ENCODE peak calls at places on chromosomes 16 and 17, in ten cellular contexts. D is AG04449, J is cardiac fibroblast, L is tibial nerve, T is chondrocyte, F is type B pancreatic cell, O is K562, K is astrocyte, R is Caco-2, V is suprapubic skin. B is an unnamed sample.

GRCh38 chr17:66304304-66305174 is 2.1 kb downstream of the PRKCA start:
- DNase-seq in D (no peak), R (no peak), F (no peak), K (peak), O (peak), T (no peak), J (peak), V (no peak), L (no peak), B (no peak)

GRCh38 chr17:4735825-4736651 is 3.6 kb upstream of the ZMYND15 start:
- DNase-seq in D (no peak), F (no peak), O (no peak), K (no peak), T (no peak), J (no peak), R (no peak), V (no peak), L (peak), B (no peak)

GRCh38 chr16:28623172-28623711 is 13.4 kb upstream of the SULT1A1 start:
- DNase-seq in V (no peak), D (no peak), R (peak), L (no peak), J (no peak), O (no peak), K (no peak), T (no peak), F (no peak), B (no peak)

GRCh38 chr17:3914319-3914685 is 2.0 kb downstream of the P2RX1 start:
- DNase-seq in F (no peak), R (no peak), D (no peak), K (no peak), J (no peak), T (no peak), V (no peak), O (no peak), L (no peak), B (no peak)

GRCh38 chr16:56625943-56626654 is 518 bp downstream of the MT1E start:
- DNase-seq in O (no peak), F (no peak), T (no peak), J (peak), D (no peak), R (no peak), K (peak), L (peak), V (no peak), B (peak)

GRCh38 chr17:31525801-31526549 is 134.5 kb downstream of the RAB11FIP4 start:
- DNase-seq in L (no peak), F (no peak), T (peak), R (no peak), K (no peak), O (peak), V (no peak), D (no peak), J (no peak), B (no peak)

GRCh38 chr17:50198026-50198669 is 3.3 kb downstream of the COL1A1 start:
- DNase-seq in R (peak), K (no peak), L (peak), V (no peak), F (no peak), J (peak), O (peak), D (no peak), T (peak), B (no peak)

GRCh38 chr17:73625975-73626706 is 18.1 kb downstream of the SDK2 start:
- DNase-seq in O (no peak), T (peak), R (no peak), F (no peak), J (no peak), V (no peak), K (no peak), D (no peak), L (no peak), B (no peak)

GRCh38 chr17:8629371-8630226 is 926 bp downstream of the MYH10 start:
- DNase-seq in K (no peak), J (peak), D (no peak), F (no peak), V (peak), O (peak), T (no peak), R (peak), L (no peak), B (no peak)

GRCh38 chr16:85969159-85969558 is 70.2 kb downstream of the IRF8 start:
- DNase-seq in O (no peak), V (no peak), D (peak), L (no peak), J (peak), R (no peak), F (no peak), K (peak), T (no peak), B (peak)

GRCh38 chr16:64615647-64616280 is 506.1 kb downstream of the CDH11 start:
- DNase-seq in F (no peak), V (no peak), T (no peak), K (peak), J (peak), R (no peak), O (no peak), L (no peak), D (no peak), B (no peak)

GRCh38 chr17:44023545-44024270 is 8.9 kb upstream of the TMEM101 start:
- DNase-seq in O (no peak), F (no peak), R (no peak), V (no peak), K (no peak), J (no peak), T (peak), D (no peak), L (no peak), B (no peak)

GRCh38 chr17:68033636-68034451 is 1.7 kb upstream of the KPNA2 start:
- DNase-seq in D (no peak), T (no peak), L (no peak), K (peak), F (no peak), O (peak), J (peak), R (peak), V (no peak), B (peak)

GRCh38 chr16:68445458-68445857 is 2.9 kb downstream of the SMPD3 start:
- DNase-seq in D (no peak), J (peak), R (peak), F (no peak), K (no peak), T (no peak), L (peak), O (peak), V (no peak), B (peak)

GRCh38 chr17:43556292-43556691 is 10.2 kb upstream of the ETV4 start:
- DNase-seq in L (peak), O (peak), J (peak), V (peak), D (no peak), K (no peak), R (peak), F (no peak), T (no peak), B (no peak)

GRCh38 chr16:14132696-14133048 is 61.6 kb downstream of the MRTFB start:
- DNase-seq in O (no peak), T (no peak), V (no peak), K (peak), L (no peak), J (peak), F (no peak), R (no peak), D (no peak), B (no peak)

GRCh38 chr16:65176603-65177002 is 54.7 kb upstream of the CDH11 start:
- DNase-seq in J (peak), O (no peak), F (no peak), D (peak), V (no peak), L (no peak), K (peak), R (no peak), T (no peak), B (peak)

GRCh38 chr16:19963306-19963705 is 78.7 kb upstream of the GPRC5B start:
- DNase-seq in V (no peak), T (no peak), R (no peak), K (no peak), L (peak), J (no peak), D (no peak), O (no peak), F (no peak), B (no peak)

GRCh38 chr17:49687878-49688491 is 10.1 kb upstream of the SPOP start:
- DNase-seq in V (no peak), K (no peak), J (peak), O (no peak), T (peak), L (no peak), D (no peak), R (peak), F (no peak), B (peak)

GRCh38 chr16:76278086-76278485 is 885 bp downstream of the CNTNAP4 start:
- DNase-seq in O (no peak), D (no peak), L (no peak), R (no peak), T (no peak), V (no peak), K (no peak), F (no peak), J (no peak), B (no peak)

GRCh38 chr16:87918866-87919680 is 17.3 kb downstream of the CA5A start:
- DNase-seq in L (peak), O (no peak), K (no peak), V (peak), R (no peak), J (peak), T (no peak), D (no peak), F (no peak), B (no peak)

GRCh38 chr16:82671743-82672142 is 45.0 kb downstream of the CDH13 start:
- DNase-seq in O (no peak), R (no peak), D (no peak), T (no peak), V (no peak), L (no peak), F (no peak), J (peak), K (no peak), B (no peak)

GRCh38 chr17:80123791-80124190 is 22.4 kb downstream of the GAA start:
- DNase-seq in F (no peak), V (no peak), J (peak), L (no peak), O (no peak), R (no peak), D (no peak), T (no peak), K (peak), B (no peak)

GRCh38 chr16:10067406-10067805 is 114.8 kb downstream of the GRIN2A start:
- DNase-seq in T (no peak), J (no peak), V (no peak), F (no peak), K (no peak), D (no peak), O (no peak), R (no peak), L (no peak), B (no peak)

GRCh38 chr17:12927541-12928425 is 90.0 kb downstream of the ELAC2 start:
- DNase-seq in O (no peak), T (no peak), J (peak), L (peak), F (no peak), D (peak), K (no peak), V (no peak), R (no peak), B (peak)

GRCh38 chr17:49035470-49036269 is 38.5 kb downstream of the IGF2BP1 start:
- DNase-seq in V (no peak), D (no peak), R (peak), L (peak), F (no peak), O (peak), J (peak), K (no peak), T (no peak), B (peak)

GRCh38 chr16:19884021-19884485 is 595 bp downstream of the GPRC5B start:
- DNase-seq in K (no peak), O (peak), D (no peak), L (no peak), R (no peak), J (no peak), T (no peak), V (peak), F (no peak), B (no peak)

GRCh38 chr17:68383443-68384321 is 73.6 kb downstream of the WIPI1 start:
- DNase-seq in J (peak), F (no peak), D (peak), L (peak), V (peak), T (peak), K (peak), R (peak), O (no peak), B (peak)

GRCh38 chr16:57630931-57631845 is 2.8 kb downstream of the ADGRG1 start:
- DNase-seq in J (no peak), L (no peak), T (no peak), R (no peak), V (no peak), K (no peak), O (no peak), D (no peak), F (no peak), B (no peak)

GRCh38 chr16:62913924-62914323 is 877.7 kb upstream of the CDH8 start:
- DNase-seq in R (no peak), J (no peak), D (no peak), K (no peak), F (no peak), T (no peak), L (no peak), V (no peak), O (no peak), B (no peak)
- TF ChIP-seq CTCF in R (no peak), J (no peak), D (no peak), K (no peak), F (no peak), T (no peak), L (no peak), V (no peak), O (no peak), B (no peak)

GRCh38 chr17:17435323-17435722 is 41.5 kb upstream of the MED9 start:
- DNase-seq in O (no peak), R (peak), J (peak), K (peak), F (no peak), T (no peak), L (no peak), V (no peak), D (peak), B (peak)
- TF ChIP-seq CTCF in O (no peak), R (peak), J (peak), K (peak), F (no peak), T (peak), L (no peak), V (peak), D (peak), B (peak)

GRCh38 chr17:38868968-38869646 is 751 bp upstream of the LASP1 start:
- DNase-seq in T (no peak), K (peak), D (no peak), O (peak), L (peak), R (peak), J (peak), F (peak), V (peak), B (peak)
- TF ChIP-seq CTCF in T (peak), K (peak), D (peak), O (peak), L (no peak), R (peak), J (peak), F (peak), V (no peak), B (peak)

DNA sequence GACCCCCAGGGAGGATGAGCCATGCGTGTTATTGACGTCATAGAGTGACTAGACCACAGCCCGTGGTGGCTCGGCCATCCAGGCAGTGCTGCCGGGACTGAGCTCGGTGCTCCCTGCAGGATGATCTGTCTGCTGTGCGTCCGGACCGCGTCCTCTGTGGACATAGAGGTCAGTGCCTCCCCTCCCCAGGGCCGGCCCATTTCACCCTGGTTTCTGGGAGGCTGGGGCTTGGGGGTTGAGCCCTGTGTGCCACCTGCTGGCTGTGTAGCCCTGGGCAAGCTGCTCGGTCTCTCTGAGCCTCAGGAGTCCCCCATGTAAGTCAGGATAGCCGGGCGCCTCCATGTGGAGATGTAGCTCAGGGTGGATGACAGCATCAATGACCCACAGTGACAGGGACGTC is 8.3 kb downstream of the TSC2 start:
- DNase-seq in J (peak), D (no peak), T (no peak), L (no peak), V (no peak), K (no peak), F (no peak), R (no peak), O (no peak), B (peak)
- TF ChIP-seq CTCF in J (peak), D (peak), T (peak), L (peak), V (no peak), K (no peak), F (no peak), R (peak), O (no peak), B (peak)

DNA sequence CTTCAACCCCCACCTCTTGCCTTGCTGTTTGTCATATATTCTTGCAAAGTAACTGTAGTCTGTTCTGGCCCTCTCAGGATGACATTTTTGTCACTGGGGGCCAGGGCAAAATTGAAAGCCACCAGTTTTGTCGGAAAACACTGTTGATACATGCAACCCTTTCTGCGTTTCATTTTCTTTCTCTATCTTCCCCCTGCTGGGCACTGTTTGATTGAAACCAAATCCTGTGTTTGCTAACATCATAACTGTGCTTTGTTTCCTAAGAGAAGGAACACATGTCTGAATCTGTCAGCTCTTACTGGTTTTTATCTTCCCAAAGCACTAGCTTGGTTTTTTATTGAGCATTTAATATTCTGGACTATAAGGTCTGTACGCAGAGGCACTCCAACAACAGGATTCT is 11.7 kb upstream of the CPPED1 start:
- DNase-seq in L (no peak), F (no peak), O (no peak), K (no peak), D (no peak), V (no peak), T (no peak), J (peak), R (no peak), B (no peak)
- TF ChIP-seq CTCF in L (peak), F (no peak), O (peak), K (no peak), D (no peak), V (no peak), T (peak), J (no peak), R (peak), B (peak)

DNA sequence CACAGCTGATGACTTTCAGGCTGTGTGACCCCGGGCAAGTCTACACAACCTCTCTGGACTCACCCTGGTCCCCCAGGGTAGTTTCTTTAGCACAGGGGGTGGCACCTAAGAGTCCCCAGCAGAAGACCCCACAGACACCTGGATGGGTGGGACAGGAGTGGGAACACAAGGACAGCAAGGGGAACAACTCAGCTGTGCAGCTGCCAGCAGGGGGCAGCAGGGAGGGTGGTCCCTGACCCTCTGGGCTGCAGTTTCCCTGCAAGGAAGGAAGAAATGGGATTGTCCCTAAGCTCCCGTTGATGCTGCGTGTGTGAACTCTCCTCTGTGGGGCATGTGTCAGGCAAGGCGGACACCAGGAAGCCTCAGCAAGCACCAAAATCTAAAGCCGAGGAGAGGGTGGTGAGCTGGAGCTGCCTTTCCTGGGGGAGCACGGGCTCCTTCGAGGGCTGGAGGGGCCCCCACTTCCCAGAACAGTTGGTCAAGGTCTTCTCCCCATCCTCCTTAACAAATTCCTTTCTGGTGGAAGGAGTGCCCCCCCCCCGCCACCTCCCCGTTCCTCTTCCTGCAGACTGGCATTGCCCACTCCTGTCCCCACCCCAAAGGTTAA is 24.1 kb upstream of the CDH5 start:
- DNase-seq in F (no peak), V (no peak), J (peak), T (no peak), O (peak), K (no peak), D (no peak), L (no peak), R (no peak), B (no peak)
- TF ChIP-seq CTCF in F (peak), V (peak), J (peak), T (peak), O (peak), K (peak), D (peak), L (peak), R (peak), B (peak)

GRCh38 chr16:70747703-70748631 is 53.0 kb downstream of the VAC14 start:
- DNase-seq in T (no peak), V (no peak), K (peak), O (no peak), R (peak), L (no peak), J (peak), F (no peak), D (no peak), B (no peak)

GRCh38 chr16:70746040-70746707 is 54.8 kb downstream of the VAC14 start:
- DNase-seq in J (peak), V (peak), K (peak), L (peak), O (peak), D (peak), F (no peak), R (no peak), T (no peak), B (peak)

GRCh38 chr16:70745536-70746025 is 55.4 kb downstream of the VAC14 start:
- DNase-seq in V (no peak), F (no peak), T (no peak), J (no peak), D (no peak), L (no peak), O (no peak), K (no peak), R (no peak), B (no peak)

GRCh38 chr16:70749006-70749678 is 51.8 kb downstream of the VAC14 start:
- DNase-seq in F (no peak), L (no peak), V (no peak), R (no peak), O (no peak), D (no peak), K (no peak), T (no peak), J (no peak), B (no peak)

DNA sequence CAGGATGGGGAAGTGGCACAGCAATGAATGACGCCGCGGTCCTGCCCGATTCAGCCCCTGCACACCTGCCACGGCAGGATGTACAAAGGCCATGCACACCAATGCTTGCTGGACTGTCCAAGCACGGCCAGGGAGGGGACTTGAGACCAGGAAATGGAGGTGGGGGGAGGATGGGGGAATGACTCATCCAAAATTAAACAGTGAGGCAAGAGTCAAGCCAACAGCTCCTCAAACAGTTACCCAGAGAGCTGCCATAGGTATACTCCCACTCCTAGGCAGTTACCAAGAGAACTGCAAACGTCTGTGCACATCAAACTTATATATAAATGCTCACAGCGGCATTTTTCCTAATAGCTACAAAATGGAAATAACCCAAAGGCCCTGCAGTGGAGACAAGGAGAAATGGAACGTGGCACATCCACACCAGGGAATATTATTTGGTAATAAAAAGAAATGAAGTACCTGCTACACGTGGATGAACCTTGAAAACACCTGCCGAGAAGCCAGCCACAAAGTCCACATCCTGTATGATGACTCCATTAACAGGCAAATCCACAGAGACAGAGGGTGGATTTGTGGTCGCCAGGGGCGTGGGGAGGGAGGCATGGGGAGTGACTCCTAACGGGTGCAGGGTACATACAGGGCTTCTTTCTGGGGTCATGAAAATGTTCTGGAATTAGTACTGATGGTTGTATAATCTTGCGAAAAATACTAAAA is 54.1 kb downstream of the VAC14 start:
- DNase-seq in T (no peak), O (peak), V (peak), F (no peak), J (peak), D (peak), R (peak), K (peak), L (peak), B (peak)
- TF ChIP-seq CTCF in T (no peak), O (no peak), V (no peak), F (no peak), J (no peak), D (no peak), R (no peak), K (no peak), L (no peak), B (no peak)